ENCODE peak calls at places on chromosomes 6 and 20, in seven cellular contexts. L, N, B, M, O, D and Y are unnamed samples.

GRCh38 chr6:7513534-7513933 is 27.9 kb upstream of the DSP start:
- DNase-seq in M (no peak), B (no peak), O (no peak), L (no peak), N (no peak), D (no peak), Y (no peak)

GRCh38 chr6:30322527-30323501 is 3.9 kb upstream of the TRIM39 start:
- DNase-seq in M (no peak), B (peak; percentile 59), L (peak; percentile 66), D (no peak), N (no peak), O (no peak), Y (no peak)

GRCh38 chr6:93721386-93722048 is 302.2 kb upstream of the EPHA7 start:
- DNase-seq in D (no peak), L (peak; percentile 46), B (peak; percentile 54), M (no peak), O (no peak), N (no peak), Y (peak; percentile 1)

GRCh38 chr6:126232671-126233070 is 107.2 kb upstream of the CENPW start:
- DNase-seq in O (no peak), B (peak; percentile 28), L (peak; percentile 20), M (no peak), D (no peak), N (no peak), Y (no peak)

GRCh38 chr6:13024616-13025015 is 303.7 kb downstream of the TBC1D7 start:
- DNase-seq in B (no peak), D (no peak), O (no peak), L (no peak), N (no peak), M (no peak), Y (no peak)

GRCh38 chr6:128518531-128519131 is 1.8 kb downstream of the PTPRK start:
- DNase-seq in O (no peak), L (no peak), B (no peak), D (no peak), N (no peak), M (no peak), Y (no peak)

GRCh38 chr20:6708010-6708409 is 59.5 kb upstream of the BMP2 start:
- DNase-seq in O (peak; percentile 85), L (peak; percentile 44), M (peak; percentile 83), B (peak; percentile 74), D (peak; percentile 86), N (peak; percentile 41), Y (no peak)

GRCh38 chr20:19565721-19566120 is 192.3 kb upstream of the RIN2 start:
- DNase-seq in L (peak; percentile 15), N (no peak), B (no peak), O (no peak), M (no peak), D (no peak), Y (no peak)

GRCh38 chr6:2971420-2972218 is at the start of gene SERPINB6:
- DNase-seq in M (peak; percentile 84), N (peak; percentile 87), O (peak; percentile 80), B (peak; percentile 78), D (peak; percentile 95), L (peak; percentile 90), Y (no peak)

GRCh38 chr20:24588047-24588635 is 118.7 kb downstream of the SYNDIG1 start:
- DNase-seq in B (no peak), N (no peak), L (no peak), M (no peak), O (no peak), D (no peak), Y (no peak)

GRCh38 chr6:113936093-113936934 is 34.6 kb downstream of the HDAC2 start:
- DNase-seq in D (no peak), M (no peak), L (peak; percentile 74), B (peak; percentile 80), N (no peak), O (no peak), Y (peak; percentile 57)

GRCh38 chr6:35304299-35304698 is 6.7 kb downstream of the DEF6 start:
- DNase-seq in N (no peak), M (no peak), O (no peak), L (no peak), D (no peak), B (no peak), Y (no peak)

GRCh38 chr6:145600299-145600698 is 135.0 kb downstream of the EPM2A start:
- DNase-seq in N (no peak), D (no peak), M (no peak), B (peak; percentile 4), L (no peak), O (no peak), Y (no peak)

GRCh38 chr20:63066506-63067265 is 59.9 kb upstream of the BHLHE23 start:
- DNase-seq in N (no peak), O (no peak), D (peak; percentile 55), L (no peak), M (no peak), B (no peak), Y (no peak)

GRCh38 chr20:54848262-54848661 is 372.9 kb downstream of the DOK5 start:
- DNase-seq in M (no peak), B (no peak), D (no peak), N (no peak), L (no peak), O (no peak), Y (no peak)

GRCh38 chr6:142833054-142833453 is 111.9 kb downstream of the HIVEP2 start:
- DNase-seq in N (no peak), O (no peak), L (peak; percentile 94), B (peak; percentile 90), M (no peak), D (no peak), Y (no peak)

GRCh38 chr20:36548006-36548315 is 6.6 kb downstream of the MYL9 start:
- DNase-seq in O (no peak), N (no peak), D (peak; percentile 77), L (no peak), B (no peak), M (no peak), Y (no peak)

GRCh38 chr20:36549942-36550796 is 8.8 kb downstream of the MYL9 start:
- DNase-seq in M (no peak), D (peak; percentile 77), O (no peak), N (peak; percentile 41), B (no peak), L (no peak), Y (no peak)

GRCh38 chr20:36549628-36549941 is 8.3 kb downstream of the MYL9 start:
- DNase-seq in D (peak; percentile 60), B (no peak), N (no peak), L (no peak), M (no peak), O (no peak), Y (no peak)

GRCh38 chr20:36548704-36549627 is 7.6 kb downstream of the MYL9 start:
- DNase-seq in N (no peak), B (no peak), O (no peak), L (no peak), M (no peak), D (peak; percentile 64), Y (no peak)

DNA sequence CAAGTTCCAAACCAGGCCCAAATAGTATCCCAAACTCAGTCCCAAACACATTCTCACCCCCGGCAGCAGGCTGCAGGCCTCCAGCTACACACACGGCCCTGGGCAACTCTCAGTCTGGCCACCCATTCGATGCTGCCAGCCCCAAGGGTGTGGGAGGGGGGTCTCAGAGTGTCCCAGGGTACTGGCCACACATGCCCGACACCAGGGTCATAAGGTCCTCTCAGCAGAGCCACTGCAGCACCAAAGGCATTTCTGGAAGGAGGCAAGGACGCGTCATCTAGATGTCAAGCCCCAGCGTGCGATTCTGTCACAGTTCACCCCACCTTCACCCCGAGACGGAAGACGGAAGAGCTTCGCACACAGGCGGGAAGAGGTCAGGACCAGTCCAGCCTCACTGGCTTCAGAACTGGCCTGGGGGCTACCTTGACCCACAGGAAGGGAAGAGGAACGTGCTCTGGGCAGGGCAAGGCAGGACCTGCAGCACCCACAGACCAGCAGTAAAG is 9.5 kb downstream of the MYL9 start:
- DNase-seq in D (peak; percentile 80), M (no peak), B (no peak), O (no peak), N (no peak), L (no peak), Y (no peak)
- H3K4me3 ChIP-seq in D (no peak overlapping the region), M (no peak overlapping the region), B (no peak overlapping the region), O (no peak overlapping the region), N (no peak overlapping the region), L (no peak overlapping the region), Y (no peak overlapping the region)

GRCh38 chr6:157761926-157762325 is 61.1 kb upstream of the SNX9 start:
- DNase-seq in O (no peak), L (no peak), B (no peak), D (no peak), M (no peak), N (no peak), Y (no peak)

GRCh38 chr6:157763129-157763893 is 59.7 kb upstream of the SNX9 start:
- DNase-seq in O (peak; percentile 99), L (peak; percentile 57), M (peak; percentile 100), B (peak; percentile 67), D (peak; percentile 96), N (peak; percentile 56), Y (no peak)

GRCh38 chr6:157764346-157765068 is 58.5 kb upstream of the SNX9 start:
- DNase-seq in O (peak; percentile 78), N (peak; percentile 79), D (peak; percentile 96), B (peak; percentile 100), L (peak; percentile 99), M (peak; percentile 68), Y (peak; percentile 84)

GRCh38 chr6:157762636-157763035 is 60.4 kb upstream of the SNX9 start:
- DNase-seq in D (no peak), L (no peak), M (no peak), N (no peak), O (no peak), B (peak; percentile 21), Y (peak; percentile 48)

GRCh38 chr6:157763894-157764345 is 59.1 kb upstream of the SNX9 start:
- DNase-seq in L (no peak), N (no peak), O (no peak), D (no peak), B (no peak), M (no peak), Y (no peak)
- H3K4me3 ChIP-seq in L (no peak overlapping the region), N (no peak overlapping the region), O (no peak overlapping the region), D (no peak overlapping the region), B (no peak overlapping the region), M (no peak overlapping the region), Y (peak overlapping the region; percentile 26)

GRCh38 chr6:75377386-75377785 is 92.8 kb upstream of the TMEM30A start:
- DNase-seq in L (no peak), N (no peak), O (no peak), B (no peak), D (no peak), M (no peak), Y (no peak)
- H3K4me3 ChIP-seq in L (no peak overlapping the region), N (no peak overlapping the region), O (no peak overlapping the region), B (no peak overlapping the region), D (no peak overlapping the region), M (no peak overlapping the region), Y (no peak overlapping the region)

GRCh38 chr6:43274916-43275597 is 23.0 kb upstream of the SLC22A7 start:
- DNase-seq in L (no peak), O (peak; percentile 55), D (no peak), B (no peak), N (no peak), M (peak; percentile 46), Y (no peak)
- H3K4me3 ChIP-seq in L (peak overlapping the region; percentile 20), O (peak overlapping the region; percentile 46), D (no peak overlapping the region), B (peak overlapping the region; percentile 17), N (peak overlapping the region; percentile 54), M (no peak overlapping the region), Y (no peak overlapping the region)